ENCODE peak calls at places on chromosomes 6 and 20, in eight cellular contexts. One of them, this sample, is unnamed.

GRCh38 chr20:51667002-51667408 is 101.2 kb downstream of the ATP9A start:
- DNase-seq in fibroblast of mammary gland: no peak
- DNase-seq in HepG2: no peak
- DNase-seq in activated CD8-positive, alpha-beta T cell treated with anti-CD3 and anti-CD28 coated beads for 36 hours: peak
- DNase-seq in ovary: no peak
- DNase-seq in WERI-Rb-1: no peak
- DNase-seq in glutamatergic neuron: no peak
- DNase-seq in kidney: no peak
- DNase-seq in this sample: no peak

GRCh38 chr6:82331031-82331773 is 32.4 kb upstream of the TPBG start:
- DNase-seq in HepG2: no peak
- DNase-seq in glutamatergic neuron: no peak
- DNase-seq in kidney: no peak
- DNase-seq in ovary: no peak
- DNase-seq in fibroblast of mammary gland: peak
- DNase-seq in WERI-Rb-1: no peak
- DNase-seq in activated CD8-positive, alpha-beta T cell treated with anti-CD3 and anti-CD28 coated beads for 36 hours: no peak
- DNase-seq in this sample: no peak

GRCh38 chr6:73364549-73364948 is 2.1 kb downstream of the KHDC3L start:
- DNase-seq in kidney: no peak
- DNase-seq in ovary: no peak
- DNase-seq in glutamatergic neuron: no peak
- DNase-seq in WERI-Rb-1: no peak
- DNase-seq in HepG2: no peak
- DNase-seq in fibroblast of mammary gland: no peak
- DNase-seq in activated CD8-positive, alpha-beta T cell treated with anti-CD3 and anti-CD28 coated beads for 36 hours: no peak
- DNase-seq in this sample: no peak

GRCh38 chr6:157187182-157188093 is 135.9 kb downstream of the TMEM242 start:
- DNase-seq in glutamatergic neuron: no peak
- DNase-seq in kidney: no peak
- DNase-seq in fibroblast of mammary gland: no peak
- DNase-seq in ovary: no peak
- DNase-seq in activated CD8-positive, alpha-beta T cell treated with anti-CD3 and anti-CD28 coated beads for 36 hours: no peak
- DNase-seq in WERI-Rb-1: peak
- DNase-seq in HepG2: peak
- DNase-seq in this sample: no peak

GRCh38 chr6:128491041-128491642 is 29.3 kb downstream of the PTPRK start:
- DNase-seq in WERI-Rb-1: no peak
- DNase-seq in activated CD8-positive, alpha-beta T cell treated with anti-CD3 and anti-CD28 coated beads for 36 hours: no peak
- DNase-seq in kidney: no peak
- DNase-seq in HepG2: peak
- DNase-seq in glutamatergic neuron: no peak
- DNase-seq in fibroblast of mammary gland: no peak
- DNase-seq in ovary: no peak
- DNase-seq in this sample: no peak

GRCh38 chr6:129759851-129760595 is 50.0 kb upstream of the ARHGAP18 start:
- DNase-seq in activated CD8-positive, alpha-beta T cell treated with anti-CD3 and anti-CD28 coated beads for 36 hours: no peak
- DNase-seq in glutamatergic neuron: no peak
- DNase-seq in HepG2: no peak
- DNase-seq in kidney: no peak
- DNase-seq in ovary: no peak
- DNase-seq in fibroblast of mammary gland: no peak
- DNase-seq in WERI-Rb-1: no peak
- DNase-seq in this sample: no peak

GRCh38 chr20:50658804-50659380 is 32.5 kb downstream of the RIPOR3 start:
- DNase-seq in glutamatergic neuron: no peak
- DNase-seq in ovary: no peak
- DNase-seq in HepG2: no peak
- DNase-seq in fibroblast of mammary gland: no peak
- DNase-seq in activated CD8-positive, alpha-beta T cell treated with anti-CD3 and anti-CD28 coated beads for 36 hours: no peak
- DNase-seq in kidney: no peak
- DNase-seq in WERI-Rb-1: no peak
- DNase-seq in this sample: no peak

GRCh38 chr20:14334306-14334930 is 3.0 kb downstream of the FLRT3 start:
- DNase-seq in ovary: peak
- DNase-seq in kidney: no peak
- DNase-seq in HepG2: peak
- DNase-seq in fibroblast of mammary gland: peak
- DNase-seq in WERI-Rb-1: peak
- DNase-seq in glutamatergic neuron: peak
- DNase-seq in activated CD8-positive, alpha-beta T cell treated with anti-CD3 and anti-CD28 coated beads for 36 hours: no peak
- DNase-seq in this sample: peak

GRCh38 chr20:41984031-41984430 is 365.9 kb upstream of the CHD6 start:
- DNase-seq in kidney: no peak
- DNase-seq in HepG2: no peak
- DNase-seq in activated CD8-positive, alpha-beta T cell treated with anti-CD3 and anti-CD28 coated beads for 36 hours: no peak
- DNase-seq in WERI-Rb-1: no peak
- DNase-seq in glutamatergic neuron: no peak
- DNase-seq in fibroblast of mammary gland: no peak
- DNase-seq in ovary: no peak
- DNase-seq in this sample: no peak

GRCh38 chr6:3039384-3039783 is 28.9 kb upstream of the RIPK1 start:
- DNase-seq in ovary: no peak
- DNase-seq in fibroblast of mammary gland: no peak
- DNase-seq in kidney: no peak
- DNase-seq in glutamatergic neuron: no peak
- DNase-seq in activated CD8-positive, alpha-beta T cell treated with anti-CD3 and anti-CD28 coated beads for 36 hours: no peak
- DNase-seq in WERI-Rb-1: no peak
- DNase-seq in HepG2: no peak
- DNase-seq in this sample: no peak

GRCh38 chr6:26009817-26010216 is 47.2 kb downstream of the TRIM38 start:
- DNase-seq in activated CD8-positive, alpha-beta T cell treated with anti-CD3 and anti-CD28 coated beads for 36 hours: no peak
- DNase-seq in HepG2: no peak
- DNase-seq in fibroblast of mammary gland: no peak
- DNase-seq in ovary: no peak
- DNase-seq in kidney: no peak
- DNase-seq in WERI-Rb-1: no peak
- DNase-seq in glutamatergic neuron: no peak
- DNase-seq in this sample: no peak

GRCh38 chr6:158509465-158509864 is 50.4 kb upstream of the TMEM181 start:
- DNase-seq in WERI-Rb-1: no peak
- DNase-seq in HepG2: peak
- DNase-seq in fibroblast of mammary gland: no peak
- DNase-seq in glutamatergic neuron: no peak
- DNase-seq in activated CD8-positive, alpha-beta T cell treated with anti-CD3 and anti-CD28 coated beads for 36 hours: no peak
- DNase-seq in kidney: no peak
- DNase-seq in ovary: no peak
- DNase-seq in this sample: no peak

GRCh38 chr6:136669299-136669699 is 119.1 kb upstream of the MAP7 start:
- DNase-seq in activated CD8-positive, alpha-beta T cell treated with anti-CD3 and anti-CD28 coated beads for 36 hours: no peak
- DNase-seq in kidney: no peak
- DNase-seq in HepG2: peak
- DNase-seq in WERI-Rb-1: no peak
- DNase-seq in fibroblast of mammary gland: peak
- DNase-seq in glutamatergic neuron: no peak
- DNase-seq in ovary: peak
- DNase-seq in this sample: no peak

GRCh38 chr6:30918675-30919074 is 4.6 kb downstream of the VARS2 start:
- DNase-seq in WERI-Rb-1: no peak
- DNase-seq in glutamatergic neuron: no peak
- DNase-seq in activated CD8-positive, alpha-beta T cell treated with anti-CD3 and anti-CD28 coated beads for 36 hours: no peak
- DNase-seq in ovary: no peak
- DNase-seq in kidney: no peak
- DNase-seq in fibroblast of mammary gland: no peak
- DNase-seq in HepG2: no peak
- DNase-seq in this sample: no peak

GRCh38 chr6:114747995-114748625 is 405.3 kb upstream of the HS3ST5 start:
- DNase-seq in fibroblast of mammary gland: peak
- DNase-seq in glutamatergic neuron: peak
- DNase-seq in ovary: no peak
- DNase-seq in HepG2: peak
- DNase-seq in activated CD8-positive, alpha-beta T cell treated with anti-CD3 and anti-CD28 coated beads for 36 hours: peak
- DNase-seq in kidney: no peak
- DNase-seq in WERI-Rb-1: peak
- DNase-seq in this sample: peak

GRCh38 chr6:135922170-135922569 is 70.7 kb downstream of the PDE7B start:
- DNase-seq in glutamatergic neuron: no peak
- DNase-seq in ovary: no peak
- DNase-seq in activated CD8-positive, alpha-beta T cell treated with anti-CD3 and anti-CD28 coated beads for 36 hours: no peak
- DNase-seq in fibroblast of mammary gland: peak
- DNase-seq in kidney: no peak
- DNase-seq in WERI-Rb-1: no peak
- DNase-seq in HepG2: no peak
- DNase-seq in this sample: no peak

GRCh38 chr6:84033523-84034451 is at the start of gene MRAP2:
- DNase-seq in activated CD8-positive, alpha-beta T cell treated with anti-CD3 and anti-CD28 coated beads for 36 hours: peak
- DNase-seq in HepG2: no peak
- DNase-seq in glutamatergic neuron: peak
- DNase-seq in WERI-Rb-1: peak
- DNase-seq in kidney: peak
- DNase-seq in fibroblast of mammary gland: peak
- DNase-seq in ovary: peak
- DNase-seq in this sample: peak

GRCh38 chr6:11224252-11224965 is 8.1 kb downstream of the NEDD9 start:
- DNase-seq in HepG2: no peak
- DNase-seq in ovary: no peak
- DNase-seq in WERI-Rb-1: no peak
- DNase-seq in kidney: no peak
- DNase-seq in fibroblast of mammary gland: peak
- DNase-seq in activated CD8-positive, alpha-beta T cell treated with anti-CD3 and anti-CD28 coated beads for 36 hours: peak
- DNase-seq in glutamatergic neuron: no peak
- DNase-seq in this sample: no peak

GRCh38 chr6:37006793-37007339 is 1.4 kb downstream of the FGD2 start:
- DNase-seq in activated CD8-positive, alpha-beta T cell treated with anti-CD3 and anti-CD28 coated beads for 36 hours: no peak
- DNase-seq in kidney: no peak
- DNase-seq in ovary: no peak
- DNase-seq in HepG2: no peak
- DNase-seq in fibroblast of mammary gland: peak
- DNase-seq in glutamatergic neuron: no peak
- DNase-seq in WERI-Rb-1: no peak
- DNase-seq in this sample: no peak

GRCh38 chr20:63106108-63106764 is 99.5 kb upstream of the BHLHE23 start:
- DNase-seq in HepG2: no peak
- DNase-seq in fibroblast of mammary gland: peak
- DNase-seq in kidney: peak
- DNase-seq in WERI-Rb-1: no peak
- DNase-seq in ovary: no peak
- DNase-seq in activated CD8-positive, alpha-beta T cell treated with anti-CD3 and anti-CD28 coated beads for 36 hours: no peak
- DNase-seq in glutamatergic neuron: no peak
- DNase-seq in this sample: no peak

GRCh38 chr6:11085758-11086435 is 7.7 kb upstream of the SMIM13 start:
- DNase-seq in HepG2: no peak
- DNase-seq in fibroblast of mammary gland: no peak
- DNase-seq in glutamatergic neuron: no peak
- DNase-seq in kidney: no peak
- DNase-seq in activated CD8-positive, alpha-beta T cell treated with anti-CD3 and anti-CD28 coated beads for 36 hours: no peak
- DNase-seq in WERI-Rb-1: no peak
- DNase-seq in ovary: no peak
- DNase-seq in this sample: no peak

GRCh38 chr6:132490478-132491204 is 22.3 kb downstream of the STX7 start:
- DNase-seq in glutamatergic neuron: no peak
- DNase-seq in kidney: no peak
- DNase-seq in ovary: no peak
- DNase-seq in WERI-Rb-1: no peak
- DNase-seq in activated CD8-positive, alpha-beta T cell treated with anti-CD3 and anti-CD28 coated beads for 36 hours: no peak
- DNase-seq in HepG2: no peak
- DNase-seq in fibroblast of mammary gland: peak
- DNase-seq in this sample: no peak

GRCh38 chr6:138278326-138278725 is 60.0 kb upstream of the PBOV1 start:
- DNase-seq in glutamatergic neuron: no peak
- DNase-seq in activated CD8-positive, alpha-beta T cell treated with anti-CD3 and anti-CD28 coated beads for 36 hours: no peak
- DNase-seq in fibroblast of mammary gland: peak
- DNase-seq in WERI-Rb-1: peak
- DNase-seq in kidney: no peak
- DNase-seq in ovary: no peak
- DNase-seq in HepG2: peak
- DNase-seq in this sample: no peak
- TF ChIP-seq CTCF in glutamatergic neuron: no peak
- TF ChIP-seq CTCF in activated CD8-positive, alpha-beta T cell treated with anti-CD3 and anti-CD28 coated beads for 36 hours: no peak
- TF ChIP-seq CTCF in fibroblast of mammary gland: peak
- TF ChIP-seq CTCF in WERI-Rb-1: peak
- TF ChIP-seq CTCF in kidney: no peak
- TF ChIP-seq CTCF in ovary: no peak
- TF ChIP-seq CTCF in HepG2: peak
- TF ChIP-seq CTCF in this sample: peak

GRCh38 chr6:39370021-39370420 is 47.5 kb upstream of the KCNK16 start:
- DNase-seq in activated CD8-positive, alpha-beta T cell treated with anti-CD3 and anti-CD28 coated beads for 36 hours: no peak
- DNase-seq in ovary: no peak
- DNase-seq in kidney: no peak
- DNase-seq in fibroblast of mammary gland: peak
- DNase-seq in glutamatergic neuron: no peak
- DNase-seq in WERI-Rb-1: peak
- DNase-seq in HepG2: no peak
- DNase-seq in this sample: no peak
- TF ChIP-seq CTCF in activated CD8-positive, alpha-beta T cell treated with anti-CD3 and anti-CD28 coated beads for 36 hours: no peak
- TF ChIP-seq CTCF in ovary: no peak
- TF ChIP-seq CTCF in kidney: peak
- TF ChIP-seq CTCF in fibroblast of mammary gland: peak
- TF ChIP-seq CTCF in glutamatergic neuron: no peak
- TF ChIP-seq CTCF in WERI-Rb-1: peak
- TF ChIP-seq CTCF in HepG2: no peak
- TF ChIP-seq CTCF in this sample: peak

DNA sequence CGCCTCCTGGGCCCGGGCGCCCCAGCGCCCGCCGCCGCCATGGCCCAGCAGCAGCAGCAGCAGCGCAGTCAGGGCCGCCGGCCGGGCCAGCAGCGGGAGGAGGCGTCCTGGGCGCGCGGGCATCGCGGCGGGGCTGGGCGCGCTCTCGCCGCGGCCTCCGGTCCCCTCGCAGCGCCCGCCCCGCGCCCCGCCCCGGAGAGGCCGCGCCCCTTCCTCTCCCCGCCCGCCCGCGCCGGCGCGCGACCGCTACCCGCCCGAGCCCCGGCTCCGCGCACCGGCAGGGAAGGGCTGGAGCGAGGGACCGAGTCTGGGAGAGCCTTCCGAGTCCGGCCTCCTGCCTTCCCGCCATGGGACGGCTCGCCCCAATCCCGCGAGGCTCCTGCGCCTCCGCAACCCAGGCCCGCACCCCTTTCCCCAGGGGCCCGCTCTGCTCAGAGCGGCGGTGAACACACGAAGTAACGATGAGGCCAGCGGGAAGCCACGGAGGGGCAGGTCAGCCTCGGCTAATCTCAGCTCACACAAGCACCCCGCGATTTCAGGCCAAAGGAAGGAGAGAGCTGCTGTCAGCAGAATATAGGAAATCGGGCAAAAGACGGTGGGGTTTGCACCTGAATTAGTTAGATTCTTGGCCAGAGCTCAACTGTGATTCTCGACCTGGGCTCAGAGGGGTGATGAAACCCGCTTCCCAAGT is at the start of gene TXNDC5:
- DNase-seq in ovary: peak
- DNase-seq in WERI-Rb-1: peak
- DNase-seq in kidney: peak
- DNase-seq in glutamatergic neuron: peak
- DNase-seq in fibroblast of mammary gland: peak
- DNase-seq in activated CD8-positive, alpha-beta T cell treated with anti-CD3 and anti-CD28 coated beads for 36 hours: peak
- DNase-seq in HepG2: peak
- DNase-seq in this sample: peak
- TF ChIP-seq CTCF in ovary: no peak
- TF ChIP-seq CTCF in WERI-Rb-1: no peak
- TF ChIP-seq CTCF in kidney: no peak
- TF ChIP-seq CTCF in glutamatergic neuron: no peak
- TF ChIP-seq CTCF in fibroblast of mammary gland: no peak
- TF ChIP-seq CTCF in activated CD8-positive, alpha-beta T cell treated with anti-CD3 and anti-CD28 coated beads for 36 hours: no peak
- TF ChIP-seq CTCF in HepG2: no peak
- TF ChIP-seq CTCF in this sample: no peak

DNA sequence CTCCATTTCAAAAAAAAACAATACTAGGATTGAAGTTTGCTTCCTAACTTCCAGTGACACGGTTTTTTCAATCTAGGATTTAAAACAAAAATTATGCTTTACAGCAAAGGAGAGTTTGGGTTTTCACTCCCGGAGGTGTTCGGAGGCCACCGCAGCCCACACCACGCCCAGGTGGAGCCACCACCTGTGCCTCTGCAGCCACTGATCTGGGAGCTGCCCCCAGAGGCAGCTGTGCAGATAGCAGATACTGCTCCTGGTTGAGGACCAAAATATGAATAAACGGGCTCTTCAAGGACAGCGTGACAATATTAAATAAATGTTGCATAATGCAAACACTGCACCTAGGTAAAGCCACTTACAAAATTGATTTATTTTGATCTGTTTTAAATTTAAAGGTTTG is 30.2 kb downstream of the DLL1 start:
- DNase-seq in ovary: no peak
- DNase-seq in fibroblast of mammary gland: no peak
- DNase-seq in activated CD8-positive, alpha-beta T cell treated with anti-CD3 and anti-CD28 coated beads for 36 hours: no peak
- DNase-seq in HepG2: no peak
- DNase-seq in WERI-Rb-1: no peak
- DNase-seq in kidney: peak
- DNase-seq in glutamatergic neuron: no peak
- DNase-seq in this sample: no peak
- TF ChIP-seq CTCF in ovary: no peak
- TF ChIP-seq CTCF in fibroblast of mammary gland: no peak
- TF ChIP-seq CTCF in activated CD8-positive, alpha-beta T cell treated with anti-CD3 and anti-CD28 coated beads for 36 hours: no peak
- TF ChIP-seq CTCF in HepG2: peak
- TF ChIP-seq CTCF in WERI-Rb-1: peak
- TF ChIP-seq CTCF in kidney: no peak
- TF ChIP-seq CTCF in glutamatergic neuron: peak
- TF ChIP-seq CTCF in this sample: peak

This sample was measured in neural crest cell.